ENCODE peak calls at places on chromosomes 5 and 9, in five cellular contexts. One of them, this sample, is unnamed.

GRCh38 chr5:56479701-56480304 is 246.7 kb upstream of the ANKRD55 start:
- DNase-seq in Panc1: no peak
- DNase-seq in ovary: peak; percentile 34
- DNase-seq in stomach: no peak
- DNase-seq in heart right ventricle: no peak
- DNase-seq in this sample: no peak

GRCh38 chr5:10427201-10427600 is 14.5 kb upstream of the ROPN1L start:
- DNase-seq in Panc1: no peak
- DNase-seq in ovary: no peak
- DNase-seq in stomach: no peak
- DNase-seq in heart right ventricle: no peak
- DNase-seq in this sample: no peak

GRCh38 chr5:159764283-159764927 is 151.9 kb upstream of the ADRA1B start:
- DNase-seq in Panc1: no peak
- DNase-seq in ovary: peak; percentile 33
- DNase-seq in stomach: no peak
- DNase-seq in heart right ventricle: no peak
- DNase-seq in this sample: no peak

GRCh38 chr9:122204491-122204890 is 24.3 kb downstream of the LHX6 start:
- DNase-seq in Panc1: no peak
- DNase-seq in ovary: no peak
- DNase-seq in stomach: no peak
- DNase-seq in heart right ventricle: no peak
- DNase-seq in this sample: no peak

GRCh38 chr5:95861858-95862561 is 39.5 kb upstream of the GLRX start:
- DNase-seq in Panc1: no peak
- DNase-seq in ovary: no peak
- DNase-seq in stomach: no peak
- DNase-seq in heart right ventricle: no peak
- DNase-seq in this sample: no peak

GRCh38 chr5:82329393-82329792 is 51.2 kb upstream of the RPS23 start:
- DNase-seq in Panc1: no peak
- DNase-seq in ovary: no peak
- DNase-seq in stomach: no peak
- DNase-seq in heart right ventricle: no peak
- DNase-seq in this sample: no peak

GRCh38 chr9:20754556-20754955 is 70.5 kb downstream of the FOCAD start:
- DNase-seq in Panc1: no peak
- DNase-seq in ovary: no peak
- DNase-seq in stomach: no peak
- DNase-seq in heart right ventricle: no peak
- DNase-seq in this sample: no peak

GRCh38 chr5:131530706-131531331 is 104.2 kb downstream of the RAPGEF6 start:
- DNase-seq in Panc1: no peak
- DNase-seq in ovary: no peak
- DNase-seq in stomach: no peak
- DNase-seq in heart right ventricle: no peak
- DNase-seq in this sample: no peak

GRCh38 chr5:135214897-135215616 is 181.0 kb upstream of the PITX1 start:
- DNase-seq in Panc1: no peak
- DNase-seq in ovary: no peak
- DNase-seq in stomach: peak; percentile 21
- DNase-seq in heart right ventricle: no peak
- DNase-seq in this sample: no peak

GRCh38 chr9:135130266-135130976 is 43.0 kb downstream of the OLFM1 start:
- DNase-seq in Panc1: no peak
- DNase-seq in ovary: no peak
- DNase-seq in stomach: peak; percentile 59
- DNase-seq in heart right ventricle: no peak
- DNase-seq in this sample: no peak

GRCh38 chr5:114174837-114175236 is 187.0 kb upstream of the KCNN2 start:
- DNase-seq in Panc1: no peak
- DNase-seq in ovary: no peak
- DNase-seq in stomach: no peak
- DNase-seq in heart right ventricle: no peak
- DNase-seq in this sample: no peak

GRCh38 chr9:63816742-63817621 is 1468.0 kb downstream of the FOXD4L5 start:
- DNase-seq in Panc1: no peak
- DNase-seq in ovary: peak; percentile 29
- DNase-seq in stomach: peak; percentile 79
- DNase-seq in heart right ventricle: peak; percentile 86
- DNase-seq in this sample: peak; percentile 88
- H3K4me3 ChIP-seq in Panc1: no peak overlapping the region
- H3K4me3 ChIP-seq in ovary: no peak overlapping the region
- H3K4me3 ChIP-seq in stomach: no peak overlapping the region
- H3K4me3 ChIP-seq in heart right ventricle: peak overlapping the region; percentile 50
- H3K4me3 ChIP-seq in this sample: no peak overlapping the region

DNA sequence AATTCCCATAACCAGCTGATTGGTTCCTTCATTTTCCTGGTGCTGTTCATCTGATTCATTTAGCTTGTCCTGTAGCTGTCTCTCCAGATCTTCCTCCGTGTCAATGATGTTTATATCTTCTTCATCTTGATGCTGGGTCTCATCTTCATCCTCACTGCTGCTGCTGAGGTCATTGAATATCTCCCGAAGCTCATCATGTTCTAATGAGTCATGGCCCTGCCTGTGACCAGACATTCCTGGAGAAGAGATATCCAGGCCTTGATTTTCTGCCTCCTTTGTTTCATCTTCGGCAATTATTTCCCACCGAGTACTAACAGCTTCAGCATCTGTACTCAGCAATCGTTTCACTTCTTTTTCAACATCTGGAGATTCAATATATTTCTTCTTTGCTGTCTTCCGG is 1.4 kb downstream of the TAF7 start:
- DNase-seq in Panc1: no peak
- DNase-seq in ovary: no peak
- DNase-seq in stomach: no peak
- DNase-seq in heart right ventricle: no peak
- DNase-seq in this sample: no peak
- H3K9me3 ChIP-seq in Panc1: peaks cover 55% of the 10 kb centered on the region
- H3K9me3 ChIP-seq in ovary: peaks cover 37% of the 10 kb centered on the region
- H3K9me3 ChIP-seq in stomach: peaks cover 88% of the 10 kb centered on the region
- H3K9me3 ChIP-seq in heart right ventricle: peaks cover 77% of the 10 kb centered on the region
- H3K9me3 ChIP-seq in this sample: peaks cover 24% of the 10 kb centered on the region

GRCh38 chr9:12968093-12968492 is 193.3 kb downstream of the LURAP1L start:
- DNase-seq in Panc1: no peak
- DNase-seq in ovary: no peak
- DNase-seq in stomach: no peak
- DNase-seq in heart right ventricle: no peak
- DNase-seq in this sample: no peak

GRCh38 chr9:12973702-12974101 is 198.9 kb downstream of the LURAP1L start:
- DNase-seq in Panc1: no peak
- DNase-seq in ovary: no peak
- DNase-seq in stomach: no peak
- DNase-seq in heart right ventricle: no peak
- DNase-seq in this sample: no peak

GRCh38 chr9:12975496-12975895 is 200.7 kb downstream of the LURAP1L start:
- DNase-seq in Panc1: no peak
- DNase-seq in ovary: no peak
- DNase-seq in stomach: no peak
- DNase-seq in heart right ventricle: no peak
- DNase-seq in this sample: no peak

GRCh38 chr9:12972608-12973589 is 198.1 kb downstream of the LURAP1L start:
- DNase-seq in Panc1: no peak
- DNase-seq in ovary: no peak
- DNase-seq in stomach: peak; percentile 73
- DNase-seq in heart right ventricle: no peak
- DNase-seq in this sample: no peak
- TF ChIP-seq CTCF in Panc1: no peak
- TF ChIP-seq CTCF in ovary: no peak
- TF ChIP-seq CTCF in stomach: no peak
- TF ChIP-seq CTCF in heart right ventricle: no peak
- TF ChIP-seq CTCF in this sample: no peak

GRCh38 chr9:12775963-12776774 is 1.3 kb downstream of the LURAP1L start:
- DNase-seq in Panc1: no peak
- DNase-seq in ovary: peak; percentile 84
- DNase-seq in stomach: peak; percentile 82
- DNase-seq in heart right ventricle: peak; percentile 82
- DNase-seq in this sample: peak; percentile 84
- H3K4me3 ChIP-seq in Panc1: peak overlapping the region; percentile 82
- H3K4me3 ChIP-seq in ovary: peak overlapping the region; percentile 75
- H3K4me3 ChIP-seq in stomach: peak overlapping the region; percentile 57
- H3K4me3 ChIP-seq in heart right ventricle: peak overlapping the region; percentile 70
- H3K4me3 ChIP-seq in this sample: peak overlapping the region; percentile 74

DNA sequence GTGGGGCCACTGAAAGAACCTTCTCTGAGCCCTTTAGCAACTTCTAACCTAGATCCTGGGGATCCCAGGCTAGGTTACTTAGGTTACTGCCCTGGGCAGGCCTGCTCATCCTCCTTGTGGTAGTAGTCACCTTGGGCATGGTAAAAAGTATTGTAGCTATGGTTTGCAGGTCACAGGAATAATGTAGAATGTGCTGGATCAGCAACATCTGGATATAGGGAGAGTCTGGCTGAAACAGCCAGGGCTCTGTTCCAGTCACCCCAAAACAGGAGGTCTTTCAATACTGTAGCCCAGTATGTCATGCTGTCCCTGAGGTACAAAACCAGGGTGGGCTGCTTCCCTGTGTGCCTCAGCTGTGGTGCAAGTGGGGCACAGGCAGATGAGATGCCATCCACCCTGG is 33.6 kb downstream of the UGT3A2 start:
- DNase-seq in Panc1: no peak
- DNase-seq in ovary: no peak
- DNase-seq in stomach: no peak
- DNase-seq in heart right ventricle: no peak
- DNase-seq in this sample: no peak
- H3K9me3 ChIP-seq in Panc1: no peaks in the 10 kb centered on the region
- H3K9me3 ChIP-seq in ovary: no peaks in the 10 kb centered on the region
- H3K9me3 ChIP-seq in stomach: no peaks in the 10 kb centered on the region
- H3K9me3 ChIP-seq in heart right ventricle: no peaks in the 10 kb centered on the region
- H3K9me3 ChIP-seq in this sample: peaks cover 3% of the 10 kb centered on the region

GRCh38 chr5:127563133-127563532 is 45.7 kb downstream of the PRRC1 start:
- DNase-seq in Panc1: no peak
- DNase-seq in ovary: no peak
- DNase-seq in stomach: no peak
- DNase-seq in heart right ventricle: no peak
- DNase-seq in this sample: no peak

GRCh38 chr5:127564002-127564769 is 46.7 kb downstream of the PRRC1 start:
- DNase-seq in Panc1: peak; percentile 42
- DNase-seq in ovary: peak; percentile 40
- DNase-seq in stomach: peak; percentile 55
- DNase-seq in heart right ventricle: no peak
- DNase-seq in this sample: peak; percentile 39

GRCh38 chr5:127565586-127566270 is 48.3 kb downstream of the PRRC1 start:
- DNase-seq in Panc1: no peak
- DNase-seq in ovary: no peak
- DNase-seq in stomach: no peak
- DNase-seq in heart right ventricle: no peak
- DNase-seq in this sample: no peak

GRCh38 chr5:127561254-127561653 is 43.8 kb downstream of the PRRC1 start:
- DNase-seq in Panc1: no peak
- DNase-seq in ovary: no peak
- DNase-seq in stomach: no peak
- DNase-seq in heart right ventricle: no peak
- DNase-seq in this sample: no peak

DNA sequence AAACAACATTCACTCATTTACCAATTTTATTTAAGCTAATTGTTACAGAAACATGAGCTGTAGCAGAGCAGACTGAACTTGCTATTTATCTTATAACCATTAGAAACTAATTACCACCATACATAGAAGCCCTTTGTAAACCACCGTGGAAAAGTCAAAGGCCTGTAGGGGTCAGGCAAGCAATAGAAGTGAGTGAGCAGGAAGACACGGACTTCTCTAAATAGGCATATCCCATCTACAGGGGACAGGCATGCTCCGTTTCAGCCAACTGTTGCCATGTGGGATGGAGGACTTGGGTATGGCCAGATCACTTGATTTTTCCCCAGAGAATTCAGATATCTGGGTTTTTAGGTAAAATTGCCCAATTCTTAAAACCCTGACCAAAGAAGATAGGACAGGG is 44.8 kb downstream of the PRRC1 start:
- DNase-seq in Panc1: no peak
- DNase-seq in ovary: no peak
- DNase-seq in stomach: no peak
- DNase-seq in heart right ventricle: no peak
- DNase-seq in this sample: no peak
- TF ChIP-seq CTCF in Panc1: peak; percentile 47
- TF ChIP-seq CTCF in ovary: no peak
- TF ChIP-seq CTCF in stomach: no peak
- TF ChIP-seq CTCF in heart right ventricle: peak; percentile 25
- TF ChIP-seq CTCF in this sample: no peak

DNA sequence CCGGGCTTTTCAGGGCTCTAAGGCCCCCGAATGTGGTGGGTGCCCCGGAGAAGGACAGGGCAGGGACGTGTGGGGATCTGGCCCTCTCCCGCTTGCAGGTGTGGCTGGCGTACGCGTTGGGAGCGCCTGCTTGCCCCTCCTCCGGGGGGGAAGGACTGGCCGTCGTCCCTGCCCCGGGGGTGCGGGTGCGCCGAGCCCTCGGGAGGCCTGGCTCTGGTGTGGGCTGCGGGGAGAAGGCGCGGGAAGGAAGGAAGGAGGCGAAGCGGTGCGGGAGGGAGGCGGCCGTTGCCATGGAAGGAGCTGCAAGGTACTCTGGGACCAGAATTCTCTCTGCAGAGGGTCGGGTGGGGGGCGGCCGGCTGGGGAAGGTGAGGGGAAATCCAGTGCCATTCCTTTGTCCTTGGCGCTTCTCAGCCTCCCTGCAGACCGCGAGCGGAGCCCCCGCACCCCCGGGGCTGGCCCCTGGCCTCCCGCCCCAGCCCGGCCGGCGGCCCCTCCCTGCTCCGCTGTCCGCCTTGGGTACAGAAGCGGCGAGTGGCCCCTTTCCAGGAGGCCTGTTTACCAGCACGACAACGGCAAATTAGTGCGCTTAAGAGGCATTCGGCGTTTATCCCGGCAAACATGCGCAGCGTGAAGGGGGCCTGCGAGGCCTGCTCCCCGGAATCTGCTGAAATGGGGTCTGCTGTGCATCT is 67.1 kb upstream of the UNC5A start:
- DNase-seq in Panc1: no peak
- DNase-seq in ovary: no peak
- DNase-seq in stomach: no peak
- DNase-seq in heart right ventricle: no peak
- DNase-seq in this sample: peak; percentile 20
- H3K4me3 ChIP-seq in Panc1: no peak overlapping the region
- H3K4me3 ChIP-seq in ovary: no peak overlapping the region
- H3K4me3 ChIP-seq in stomach: peak overlapping the region; percentile 24
- H3K4me3 ChIP-seq in heart right ventricle: no peak overlapping the region
- H3K4me3 ChIP-seq in this sample: no peak overlapping the region